ENCODE peak calls at places on chromosomes 1 and 21, in nine cellular contexts. One of them, this sample, is unnamed. For H3K4me1, the result is how much of the 10 kb centered on the place peaks cover.

GRCh38 chr1:3257788-3258187 is 188.8 kb downstream of the PRDM16 start:
- DNase-seq in transverse colon: no peak
- DNase-seq in HCT116: no peak
- DNase-seq in fibroblast of lung: no peak
- DNase-seq in body of pancreas: no peak
- DNase-seq in IMR-90: no peak
- DNase-seq in A549: no peak
- DNase-seq in cardiac muscle cell: no peak
- DNase-seq in psoas muscle: no peak
- DNase-seq in this sample: no peak

GRCh38 chr1:114353233-114353632 is 157.8 kb downstream of the TRIM33 start:
- DNase-seq in transverse colon: peak
- DNase-seq in HCT116: no peak
- DNase-seq in fibroblast of lung: peak
- DNase-seq in body of pancreas: peak
- DNase-seq in IMR-90: peak
- DNase-seq in A549: no peak
- DNase-seq in cardiac muscle cell: peak
- DNase-seq in psoas muscle: peak
- DNase-seq in this sample: peak

GRCh38 chr21:43956019-43956666 is 56.0 kb upstream of the TRAPPC10 start:
- DNase-seq in transverse colon: no peak
- DNase-seq in HCT116: no peak
- DNase-seq in fibroblast of lung: peak
- DNase-seq in body of pancreas: no peak
- DNase-seq in IMR-90: no peak
- DNase-seq in A549: no peak
- DNase-seq in cardiac muscle cell: no peak
- DNase-seq in psoas muscle: no peak
- DNase-seq in this sample: no peak

GRCh38 chr1:34164510-34165381 is at the start of gene CSMD2:
- DNase-seq in transverse colon: no peak
- DNase-seq in HCT116: no peak
- DNase-seq in fibroblast of lung: peak
- DNase-seq in body of pancreas: no peak
- DNase-seq in IMR-90: peak
- DNase-seq in A549: peak
- DNase-seq in cardiac muscle cell: peak
- DNase-seq in psoas muscle: peak
- DNase-seq in this sample: peak

GRCh38 chr1:111481387-111482221 is 7.8 kb downstream of the C1orf162 start:
- DNase-seq in transverse colon: peak
- DNase-seq in HCT116: peak
- DNase-seq in fibroblast of lung: peak
- DNase-seq in body of pancreas: peak
- DNase-seq in IMR-90: peak
- DNase-seq in A549: peak
- DNase-seq in cardiac muscle cell: peak
- DNase-seq in psoas muscle: peak
- DNase-seq in this sample: peak

GRCh38 chr1:182299728-182300581 is 91.6 kb downstream of the GLUL start:
- DNase-seq in transverse colon: peak
- DNase-seq in HCT116: no peak
- DNase-seq in fibroblast of lung: peak
- DNase-seq in body of pancreas: peak
- DNase-seq in IMR-90: no peak
- DNase-seq in A549: no peak
- DNase-seq in cardiac muscle cell: no peak
- DNase-seq in psoas muscle: peak
- DNase-seq in this sample: peak

GRCh38 chr1:202577381-202577780 is 132.9 kb downstream of the SYT2 start:
- DNase-seq in transverse colon: no peak
- DNase-seq in HCT116: no peak
- DNase-seq in fibroblast of lung: peak
- DNase-seq in body of pancreas: no peak
- DNase-seq in IMR-90: peak
- DNase-seq in A549: no peak
- DNase-seq in cardiac muscle cell: no peak
- DNase-seq in psoas muscle: no peak
- DNase-seq in this sample: no peak

GRCh38 chr1:20494609-20495311 is 8.8 kb upstream of the CAMK2N1 start:
- DNase-seq in transverse colon: no peak
- DNase-seq in HCT116: peak
- DNase-seq in fibroblast of lung: peak
- DNase-seq in body of pancreas: no peak
- DNase-seq in IMR-90: peak
- DNase-seq in A549: no peak
- DNase-seq in cardiac muscle cell: no peak
- DNase-seq in psoas muscle: no peak
- DNase-seq in this sample: no peak

GRCh38 chr1:179824265-179824664 is 53.3 kb downstream of the TOR1AIP2 start:
- DNase-seq in transverse colon: no peak
- DNase-seq in HCT116: no peak
- DNase-seq in fibroblast of lung: no peak
- DNase-seq in body of pancreas: no peak
- DNase-seq in IMR-90: no peak
- DNase-seq in A549: no peak
- DNase-seq in cardiac muscle cell: no peak
- DNase-seq in psoas muscle: peak
- DNase-seq in this sample: peak

GRCh38 chr21:43341349-43342163 is 85.4 kb downstream of the SIK1 start:
- DNase-seq in transverse colon: no peak
- DNase-seq in HCT116: no peak
- DNase-seq in fibroblast of lung: peak
- DNase-seq in body of pancreas: no peak
- DNase-seq in IMR-90: peak
- DNase-seq in A549: peak
- DNase-seq in cardiac muscle cell: no peak
- DNase-seq in psoas muscle: no peak
- DNase-seq in this sample: no peak

GRCh38 chr1:168091720-168092119 is 45.0 kb downstream of the GPR161 start:
- DNase-seq in transverse colon: no peak
- DNase-seq in HCT116: no peak
- DNase-seq in fibroblast of lung: no peak
- DNase-seq in body of pancreas: no peak
- DNase-seq in IMR-90: no peak
- DNase-seq in A549: no peak
- DNase-seq in cardiac muscle cell: no peak
- DNase-seq in psoas muscle: no peak
- DNase-seq in this sample: no peak

GRCh38 chr1:71780681-71781080 is 501.7 kb downstream of the NEGR1 start:
- DNase-seq in transverse colon: no peak
- DNase-seq in HCT116: no peak
- DNase-seq in fibroblast of lung: peak
- DNase-seq in body of pancreas: no peak
- DNase-seq in IMR-90: peak
- DNase-seq in A549: no peak
- DNase-seq in cardiac muscle cell: no peak
- DNase-seq in psoas muscle: no peak
- DNase-seq in this sample: no peak

GRCh38 chr1:77539510-77540142 is 142.8 kb downstream of the ZZZ3 start:
- DNase-seq in transverse colon: no peak
- DNase-seq in HCT116: no peak
- DNase-seq in fibroblast of lung: peak
- DNase-seq in body of pancreas: peak
- DNase-seq in IMR-90: peak
- DNase-seq in A549: peak
- DNase-seq in cardiac muscle cell: no peak
- DNase-seq in psoas muscle: no peak
- DNase-seq in this sample: no peak

GRCh38 chr1:21292991-21293536 is 2.8 kb upstream of the ECE1 start:
- DNase-seq in transverse colon: no peak
- DNase-seq in HCT116: no peak
- DNase-seq in fibroblast of lung: no peak
- DNase-seq in body of pancreas: no peak
- DNase-seq in IMR-90: no peak
- DNase-seq in A549: no peak
- DNase-seq in cardiac muscle cell: no peak
- DNase-seq in psoas muscle: no peak
- DNase-seq in this sample: no peak

GRCh38 chr1:163820748-163821147 is 499.0 kb downstream of the NUF2 start:
- DNase-seq in transverse colon: no peak
- DNase-seq in HCT116: no peak
- DNase-seq in fibroblast of lung: no peak
- DNase-seq in body of pancreas: no peak
- DNase-seq in IMR-90: no peak
- DNase-seq in A549: no peak
- DNase-seq in cardiac muscle cell: no peak
- DNase-seq in psoas muscle: no peak
- DNase-seq in this sample: no peak
- TF ChIP-seq CTCF in transverse colon: no peak
- TF ChIP-seq CTCF in HCT116: no peak
- TF ChIP-seq CTCF in fibroblast of lung: no peak
- TF ChIP-seq CTCF in body of pancreas: no peak
- TF ChIP-seq CTCF in IMR-90: no peak
- TF ChIP-seq CTCF in A549: peak
- TF ChIP-seq CTCF in cardiac muscle cell: peak
- TF ChIP-seq CTCF in psoas muscle: no peak
- TF ChIP-seq CTCF in this sample: peak

DNA sequence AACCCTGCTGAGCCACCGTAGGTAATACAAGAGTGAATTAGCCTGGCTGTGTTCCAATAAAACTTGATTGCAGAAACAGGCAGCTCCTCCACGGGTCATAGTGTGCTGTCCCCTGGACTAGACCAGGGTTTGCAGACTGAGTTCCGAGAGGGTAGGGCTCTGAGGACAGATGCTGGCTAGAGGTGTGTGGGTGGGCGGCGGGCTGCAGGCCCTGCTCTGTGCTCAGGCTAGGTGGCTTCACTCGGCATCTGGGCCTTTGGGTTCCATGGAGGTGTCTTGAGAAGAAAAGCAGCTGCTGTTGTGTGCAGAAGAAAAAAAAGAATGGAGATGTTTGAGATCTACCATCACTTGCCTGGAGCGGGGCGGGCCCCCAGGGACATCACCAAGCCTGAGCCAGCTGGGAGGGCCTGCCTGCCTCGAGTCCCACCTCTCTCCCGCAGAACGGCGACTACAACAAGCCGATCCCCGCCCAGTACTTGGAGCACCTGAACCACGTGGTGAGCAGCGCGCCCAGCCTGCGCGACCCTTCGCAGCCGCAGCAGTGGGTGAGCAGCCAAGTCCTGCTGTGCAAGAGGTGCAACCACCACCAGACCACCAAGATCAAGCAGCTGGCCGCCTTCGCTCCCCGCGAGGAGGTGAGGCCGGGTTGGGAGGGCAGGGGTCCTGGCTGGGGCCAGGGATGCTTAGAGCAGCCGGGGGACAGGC is 7.9 kb downstream of the TMEM201 start:
- DNase-seq in transverse colon: no peak
- DNase-seq in HCT116: no peak
- DNase-seq in fibroblast of lung: no peak
- DNase-seq in body of pancreas: no peak
- DNase-seq in IMR-90: no peak
- DNase-seq in A549: no peak
- DNase-seq in cardiac muscle cell: no peak
- DNase-seq in psoas muscle: no peak
- DNase-seq in this sample: no peak
- H3K4me1 ChIP-seq in transverse colon: under half
- H3K4me1 ChIP-seq in HCT116: under half
- H3K4me1 ChIP-seq in fibroblast of lung: under half
- H3K4me1 ChIP-seq in body of pancreas: under half
- H3K4me1 ChIP-seq in IMR-90: under half
- H3K4me1 ChIP-seq in A549: under half
- H3K4me1 ChIP-seq in cardiac muscle cell: under half
- H3K4me1 ChIP-seq in psoas muscle: half or more
- H3K4me1 ChIP-seq in this sample: under half

GRCh38 chr1:224116131-224116530 is 2.2 kb downstream of the FBXO28 start:
- DNase-seq in transverse colon: no peak
- DNase-seq in HCT116: peak
- DNase-seq in fibroblast of lung: peak
- DNase-seq in body of pancreas: no peak
- DNase-seq in IMR-90: peak
- DNase-seq in A549: peak
- DNase-seq in cardiac muscle cell: peak
- DNase-seq in psoas muscle: no peak
- DNase-seq in this sample: no peak
- TF ChIP-seq CTCF in transverse colon: peak
- TF ChIP-seq CTCF in HCT116: peak
- TF ChIP-seq CTCF in fibroblast of lung: peak
- TF ChIP-seq CTCF in body of pancreas: peak
- TF ChIP-seq CTCF in IMR-90: peak
- TF ChIP-seq CTCF in A549: peak
- TF ChIP-seq CTCF in cardiac muscle cell: peak
- TF ChIP-seq CTCF in psoas muscle: peak
- TF ChIP-seq CTCF in this sample: peak

DNA sequence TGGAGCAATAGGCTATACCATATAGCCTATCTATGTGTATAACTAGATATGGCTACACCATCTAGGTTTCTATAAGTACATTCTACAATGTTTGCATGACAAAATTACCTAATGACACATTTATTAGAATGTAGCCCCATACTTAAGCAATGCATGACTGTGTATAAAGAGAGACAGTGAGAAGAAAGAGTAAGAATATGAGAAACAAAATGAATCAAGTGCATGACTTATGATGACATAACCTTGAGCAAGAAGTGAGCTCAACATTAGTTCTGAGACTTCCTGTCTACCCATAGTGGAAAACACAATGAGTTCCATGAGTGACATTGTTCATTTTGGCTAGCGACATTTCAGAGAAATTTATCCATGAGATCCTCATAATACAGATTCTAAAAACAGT is 10.1 kb downstream of the SLC44A5 start:
- DNase-seq in transverse colon: no peak
- DNase-seq in HCT116: no peak
- DNase-seq in fibroblast of lung: no peak
- DNase-seq in body of pancreas: no peak
- DNase-seq in IMR-90: no peak
- DNase-seq in A549: no peak
- DNase-seq in cardiac muscle cell: no peak
- DNase-seq in psoas muscle: no peak
- DNase-seq in this sample: no peak
- H3K4me1 ChIP-seq in transverse colon: under half
- H3K4me1 ChIP-seq in HCT116: under half
- H3K4me1 ChIP-seq in fibroblast of lung: under half
- H3K4me1 ChIP-seq in body of pancreas: under half
- H3K4me1 ChIP-seq in IMR-90: under half
- H3K4me1 ChIP-seq in A549: under half
- H3K4me1 ChIP-seq in cardiac muscle cell: under half
- H3K4me1 ChIP-seq in psoas muscle: under half
- H3K4me1 ChIP-seq in this sample: under half

DNA sequence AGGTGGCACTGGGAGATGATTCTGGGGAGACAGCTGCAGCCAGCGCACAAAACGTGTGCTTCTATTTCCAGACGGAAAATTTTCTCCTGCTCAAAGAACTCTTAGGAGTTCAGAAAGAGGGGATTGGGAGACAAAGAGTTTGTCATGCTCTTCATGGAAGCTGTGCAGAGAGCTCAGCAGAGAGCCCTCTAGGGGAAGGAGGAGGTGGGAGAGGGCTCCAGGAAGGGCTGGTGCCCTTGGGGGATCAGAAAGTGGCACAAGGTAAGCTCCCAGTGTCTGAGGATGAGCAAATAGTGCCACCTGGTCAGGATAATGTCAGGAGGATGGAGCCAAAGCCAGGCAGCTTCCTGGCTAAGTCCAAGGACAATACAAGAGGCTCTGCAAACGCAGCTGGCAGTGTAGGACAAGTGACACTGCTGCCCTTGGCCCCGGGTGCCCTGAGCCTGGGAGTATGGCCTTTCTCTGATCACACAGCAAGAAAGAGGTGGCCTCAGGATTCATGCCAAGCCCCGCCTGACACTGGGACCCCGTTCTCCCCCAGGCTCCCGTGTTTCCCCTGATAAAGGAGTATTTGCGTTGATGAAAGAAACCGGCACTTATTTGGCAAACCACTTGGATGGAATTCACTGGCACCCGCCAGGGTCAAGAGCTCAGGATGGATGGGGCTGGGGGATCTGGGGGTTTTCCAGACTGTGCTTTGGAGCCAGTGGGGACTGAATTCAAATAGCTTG is 254.0 kb downstream of the PTPRU start:
- DNase-seq in transverse colon: no peak
- DNase-seq in HCT116: no peak
- DNase-seq in fibroblast of lung: no peak
- DNase-seq in body of pancreas: no peak
- DNase-seq in IMR-90: no peak
- DNase-seq in A549: no peak
- DNase-seq in cardiac muscle cell: no peak
- DNase-seq in psoas muscle: no peak
- DNase-seq in this sample: no peak
- TF ChIP-seq CTCF in transverse colon: no peak
- TF ChIP-seq CTCF in HCT116: no peak
- TF ChIP-seq CTCF in fibroblast of lung: no peak
- TF ChIP-seq CTCF in body of pancreas: no peak
- TF ChIP-seq CTCF in IMR-90: no peak
- TF ChIP-seq CTCF in A549: no peak
- TF ChIP-seq CTCF in cardiac muscle cell: peak
- TF ChIP-seq CTCF in psoas muscle: no peak
- TF ChIP-seq CTCF in this sample: no peak

This sample was measured in testis.